ENCODE peak calls at places on chromosome 20, in nine cellular contexts. One of them, this sample, is unnamed.

GRCh38 chr20:36135821-36136220 is 18.7 kb upstream of the EPB41L1 start:
- DNase-seq in AG04450: no peak
- DNase-seq in hepatic stellate cell: no peak
- DNase-seq in hepatocyte: no peak
- DNase-seq in transverse colon: no peak
- DNase-seq in DMS153: no peak
- DNase-seq in MM.1S: no peak
- DNase-seq in mucosa of descending colon: no peak
- DNase-seq in iPS-NIHi11: no peak
- DNase-seq in this sample: no peak

GRCh38 chr20:47108994-47109393 is 214.4 kb downstream of the EYA2 start:
- DNase-seq in AG04450: no peak
- DNase-seq in hepatic stellate cell: no peak
- DNase-seq in hepatocyte: no peak
- DNase-seq in transverse colon: no peak
- DNase-seq in DMS153: no peak
- DNase-seq in MM.1S: no peak
- DNase-seq in mucosa of descending colon: no peak
- DNase-seq in iPS-NIHi11: no peak
- DNase-seq in this sample: no peak

GRCh38 chr20:51366155-51366886 is 176.2 kb downstream of the NFATC2 start:
- DNase-seq in AG04450: peak
- DNase-seq in hepatic stellate cell: peak
- DNase-seq in hepatocyte: peak
- DNase-seq in transverse colon: peak
- DNase-seq in DMS153: no peak
- DNase-seq in MM.1S: no peak
- DNase-seq in mucosa of descending colon: peak
- DNase-seq in iPS-NIHi11: peak
- DNase-seq in this sample: no peak

GRCh38 chr20:36150847-36151539 is 3.5 kb upstream of the EPB41L1 start:
- DNase-seq in AG04450: no peak
- DNase-seq in hepatic stellate cell: no peak
- DNase-seq in hepatocyte: no peak
- DNase-seq in transverse colon: no peak
- DNase-seq in DMS153: no peak
- DNase-seq in MM.1S: no peak
- DNase-seq in mucosa of descending colon: no peak
- DNase-seq in iPS-NIHi11: no peak
- DNase-seq in this sample: no peak

GRCh38 chr20:25543068-25543467 is 42.3 kb downstream of the NINL start:
- DNase-seq in AG04450: no peak
- DNase-seq in hepatic stellate cell: no peak
- DNase-seq in hepatocyte: no peak
- DNase-seq in transverse colon: no peak
- DNase-seq in DMS153: no peak
- DNase-seq in MM.1S: no peak
- DNase-seq in mucosa of descending colon: no peak
- DNase-seq in iPS-NIHi11: no peak
- DNase-seq in this sample: no peak

GRCh38 chr20:32188376-32189122 is 19.0 kb downstream of the PLAGL2 start:
- DNase-seq in AG04450: no peak
- DNase-seq in hepatic stellate cell: no peak
- DNase-seq in hepatocyte: no peak
- DNase-seq in transverse colon: no peak
- DNase-seq in DMS153: no peak
- DNase-seq in MM.1S: no peak
- DNase-seq in mucosa of descending colon: no peak
- DNase-seq in iPS-NIHi11: no peak
- DNase-seq in this sample: no peak

GRCh38 chr20:10060223-10060622 is 25.4 kb downstream of the ANKEF1 start:
- DNase-seq in AG04450: no peak
- DNase-seq in hepatic stellate cell: no peak
- DNase-seq in hepatocyte: no peak
- DNase-seq in transverse colon: no peak
- DNase-seq in DMS153: peak
- DNase-seq in MM.1S: peak
- DNase-seq in mucosa of descending colon: no peak
- DNase-seq in iPS-NIHi11: no peak
- DNase-seq in this sample: no peak

GRCh38 chr20:50269111-50270033 is 78.7 kb downstream of the CEBPB start:
- DNase-seq in AG04450: no peak
- DNase-seq in hepatic stellate cell: no peak
- DNase-seq in hepatocyte: no peak
- DNase-seq in transverse colon: no peak
- DNase-seq in DMS153: no peak
- DNase-seq in MM.1S: no peak
- DNase-seq in mucosa of descending colon: no peak
- DNase-seq in iPS-NIHi11: no peak
- DNase-seq in this sample: no peak

GRCh38 chr20:51597389-51598231 is 55.1 kb upstream of the NFATC2 start:
- DNase-seq in AG04450: no peak
- DNase-seq in hepatic stellate cell: no peak
- DNase-seq in hepatocyte: no peak
- DNase-seq in transverse colon: no peak
- DNase-seq in DMS153: no peak
- DNase-seq in MM.1S: no peak
- DNase-seq in mucosa of descending colon: no peak
- DNase-seq in iPS-NIHi11: no peak
- DNase-seq in this sample: no peak

GRCh38 chr20:58048096-58048702 is 180.3 kb downstream of the ANKRD60 start:
- DNase-seq in AG04450: no peak
- DNase-seq in hepatic stellate cell: no peak
- DNase-seq in hepatocyte: peak
- DNase-seq in transverse colon: no peak
- DNase-seq in DMS153: no peak
- DNase-seq in MM.1S: peak
- DNase-seq in mucosa of descending colon: no peak
- DNase-seq in iPS-NIHi11: peak
- DNase-seq in this sample: no peak

GRCh38 chr20:34992751-34993417 is 37.2 kb downstream of the MYH7B start:
- DNase-seq in AG04450: no peak
- DNase-seq in hepatic stellate cell: no peak
- DNase-seq in hepatocyte: no peak
- DNase-seq in transverse colon: no peak
- DNase-seq in DMS153: no peak
- DNase-seq in MM.1S: no peak
- DNase-seq in mucosa of descending colon: no peak
- DNase-seq in iPS-NIHi11: no peak
- DNase-seq in this sample: no peak

GRCh38 chr20:31602779-31603441 is 2.2 kb upstream of the ID1 start:
- DNase-seq in AG04450: no peak
- DNase-seq in hepatic stellate cell: peak
- DNase-seq in hepatocyte: peak
- DNase-seq in transverse colon: peak
- DNase-seq in DMS153: no peak
- DNase-seq in MM.1S: peak
- DNase-seq in mucosa of descending colon: no peak
- DNase-seq in iPS-NIHi11: no peak
- DNase-seq in this sample: no peak

GRCh38 chr20:44219287-44219686 is 8.7 kb upstream of the OSER1 start:
- DNase-seq in AG04450: no peak
- DNase-seq in hepatic stellate cell: no peak
- DNase-seq in hepatocyte: no peak
- DNase-seq in transverse colon: no peak
- DNase-seq in DMS153: no peak
- DNase-seq in MM.1S: no peak
- DNase-seq in mucosa of descending colon: no peak
- DNase-seq in iPS-NIHi11: no peak
- DNase-seq in this sample: no peak

GRCh38 chr20:38604873-38605303 is 3.3 kb downstream of the ARHGAP40 start:
- DNase-seq in AG04450: no peak
- DNase-seq in hepatic stellate cell: no peak
- DNase-seq in hepatocyte: peak
- DNase-seq in transverse colon: no peak
- DNase-seq in DMS153: no peak
- DNase-seq in MM.1S: no peak
- DNase-seq in mucosa of descending colon: no peak
- DNase-seq in iPS-NIHi11: peak
- DNase-seq in this sample: no peak

GRCh38 chr20:38665094-38665493 is 59.2 kb upstream of the SLC32A1 start:
- DNase-seq in AG04450: no peak
- DNase-seq in hepatic stellate cell: no peak
- DNase-seq in hepatocyte: peak
- DNase-seq in transverse colon: no peak
- DNase-seq in DMS153: no peak
- DNase-seq in MM.1S: no peak
- DNase-seq in mucosa of descending colon: no peak
- DNase-seq in iPS-NIHi11: no peak
- DNase-seq in this sample: no peak

GRCh38 chr20:57792386-57793095 is 82.7 kb upstream of the PMEPA1 start:
- DNase-seq in AG04450: no peak
- DNase-seq in hepatic stellate cell: no peak
- DNase-seq in hepatocyte: no peak
- DNase-seq in transverse colon: no peak
- DNase-seq in DMS153: no peak
- DNase-seq in MM.1S: no peak
- DNase-seq in mucosa of descending colon: no peak
- DNase-seq in iPS-NIHi11: no peak
- DNase-seq in this sample: no peak

This sample was measured in NCI-H2029.